ENCODE peak calls at places on chromosomes 13 and 19, in seven cellular contexts. D is PC-9, T is neural progenitor cell, Y is heart right ventricle, Q is endodermal cell, G is heart left ventricle, M is psoas muscle. O is an unnamed sample.
A peak's percentile ranks its signal among the peaks of the same experiment; 100 is the strongest.

GRCh38 chr13:40600145-40600751 is 66.2 kb downstream of the FOXO1 start:
- DNase-seq in Y (no peak), D (no peak), G (no peak), T (no peak), Q (no peak), M (no peak), O (no peak)

GRCh38 chr13:82597737-82598136 is 1284.5 kb downstream of the SLITRK1 start:
- DNase-seq in T (peak; percentile 58), Y (no peak), Q (peak; percentile 53), G (no peak), D (no peak), M (no peak), O (no peak)

GRCh38 chr19:46746281-46746965 is at the start of gene STRN4:
- DNase-seq in G (peak; percentile 67), T (peak; percentile 88), Q (peak; percentile 64), M (peak; percentile 68), Y (peak; percentile 63), D (no peak), O (peak; percentile 68)

GRCh38 chr13:49421391-49421790 is 22.5 kb downstream of the CAB39L start:
- DNase-seq in Q (peak; percentile 83), Y (no peak), M (no peak), G (no peak), T (peak; percentile 43), D (no peak), O (no peak)

GRCh38 chr19:2625434-2625833 is 77.1 kb downstream of the GNG7 start:
- DNase-seq in Y (no peak), Q (no peak), T (no peak), G (peak; percentile 53), D (no peak), M (peak; percentile 42), O (no peak)

GRCh38 chr19:5676105-5676671 is 4.1 kb downstream of the MICOS13 start:
- DNase-seq in G (no peak), T (no peak), Q (no peak), Y (no peak), D (no peak), M (no peak), O (no peak)

GRCh38 chr13:35771898-35772297 is 295.4 kb upstream of the MAB21L1 start:
- DNase-seq in G (no peak), T (peak; percentile 39), D (peak; percentile 92), Y (no peak), M (no peak), Q (no peak), O (no peak)

GRCh38 chr19:8571006-8571411 is 6.2 kb downstream of the MYO1F start:
- DNase-seq in Y (no peak), D (peak; percentile 87), Q (no peak), G (peak; percentile 43), M (no peak), T (no peak), O (no peak)

GRCh38 chr19:35555301-35556005 is 8.0 kb downstream of the ATP4A start:
- DNase-seq in Q (peak; percentile 89), D (no peak), T (peak; percentile 75), G (no peak), M (no peak), Y (no peak), O (no peak)

GRCh38 chr13:38641164-38641948 is 45.5 kb upstream of the FREM2 start:
- DNase-seq in Q (no peak), M (no peak), G (no peak), Y (no peak), T (no peak), D (no peak), O (no peak)

GRCh38 chr19:53884256-53884655 is 2.3 kb downstream of the PRKCG start:
- DNase-seq in T (no peak), Y (no peak), Q (peak; percentile 39), M (no peak), G (no peak), D (peak; percentile 30), O (no peak)

GRCh38 chr13:82674546-82674945 is 1207.7 kb downstream of the SLITRK1 start:
- DNase-seq in G (no peak), Y (no peak), D (no peak), M (no peak), Q (no peak), T (no peak), O (no peak)

GRCh38 chr13:19959141-19959830 is 759 bp downstream of the ZMYM2 start:
- DNase-seq in T (peak; percentile 81), Y (peak; percentile 68), M (peak; percentile 62), Q (peak; percentile 85), G (peak; percentile 63), D (peak; percentile 42), O (peak; percentile 77)

GRCh38 chr19:45213031-45213430 is 32.2 kb downstream of the EXOC3L2 start:
- DNase-seq in G (no peak), Y (no peak), Q (no peak), T (no peak), D (no peak), M (no peak), O (no peak)

GRCh38 chr13:25455146-25455545 is 83.4 kb downstream of the ATP8A2 start:
- DNase-seq in Y (no peak), D (no peak), Q (no peak), T (no peak), M (no peak), G (no peak), O (no peak)

GRCh38 chr13:36814465-36814864 is 4.6 kb upstream of the RFXAP start:
- DNase-seq in Y (no peak), G (no peak), T (no peak), D (no peak), Q (no peak), M (no peak), O (no peak)

GRCh38 chr19:2755448-2755705 is 15.6 kb upstream of the SLC39A3 start:
- DNase-seq in T (no peak), G (no peak), Y (no peak), M (no peak), Q (no peak), D (no peak), O (no peak)

GRCh38 chr19:6738726-6739389 is 622 bp upstream of the TRIP10 start:
- DNase-seq in D (no peak), M (peak; percentile 65), T (peak; percentile 51), Y (peak; percentile 62), Q (peak; percentile 96), G (no peak), O (peak; percentile 75)

DNA sequence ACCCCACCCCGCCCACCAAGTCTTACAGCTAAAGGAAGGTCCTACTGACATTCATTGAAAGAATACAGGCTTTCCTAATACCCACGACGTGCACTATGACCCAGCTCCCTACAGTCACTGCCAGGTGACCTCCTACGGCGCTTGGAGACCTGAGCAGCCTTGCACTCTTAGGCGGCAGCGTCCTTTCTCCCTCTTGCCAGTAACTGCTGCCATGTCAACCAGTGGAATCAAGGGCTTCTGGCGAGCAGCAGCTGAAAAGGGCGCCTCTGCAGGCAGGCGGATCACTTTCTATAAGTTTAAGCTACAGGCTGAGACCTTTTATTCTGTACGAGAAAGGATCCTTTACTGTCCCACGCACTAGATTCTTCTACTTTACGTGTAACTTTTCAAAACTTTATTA is 2.0 kb downstream of the KCTD12 start:
- DNase-seq in Y (peak; percentile 35), M (peak; percentile 33), D (no peak), T (peak; percentile 49), G (peak; percentile 31), Q (peak; percentile 87), O (peak; percentile 32)
- TF ChIP-seq CTCF in Y (peak; percentile 23), M (no peak), D (no peak), T (peak; percentile 45), G (no peak), Q (peak; percentile 72), O (peak; percentile 63)

GRCh38 chr13:30857636-30858035 is 48.4 kb upstream of the MEDAG start:
- DNase-seq in Y (no peak), D (no peak), G (no peak), T (no peak), Q (no peak), M (no peak), O (no peak)

GRCh38 chr13:30855569-30855968 is 50.5 kb upstream of the MEDAG start:
- DNase-seq in T (no peak), G (no peak), D (no peak), Y (no peak), M (no peak), Q (no peak), O (no peak)

GRCh38 chr13:30859326-30859725 is 46.7 kb upstream of the MEDAG start:
- DNase-seq in Y (no peak), M (no peak), Q (no peak), D (no peak), G (no peak), T (peak; percentile 20), O (no peak)

GRCh38 chr13:30857018-30857417 is 49.1 kb upstream of the MEDAG start:
- DNase-seq in T (no peak), Q (no peak), M (no peak), Y (no peak), D (no peak), G (no peak), O (no peak)

GRCh38 chr13:30856004-30856790 is 49.9 kb upstream of the MEDAG start:
- DNase-seq in Y (no peak), G (no peak), Q (no peak), T (no peak), M (no peak), D (no peak), O (no peak)
- H3K36me3 ChIP-seq in Y (no peaks in the 10 kb centered on the region), G (no peaks in the 10 kb centered on the region), Q (no peaks in the 10 kb centered on the region), T (no peaks in the 10 kb centered on the region), M (no peaks in the 10 kb centered on the region), D (no peaks in the 10 kb centered on the region), O (no peaks in the 10 kb centered on the region)

DNA sequence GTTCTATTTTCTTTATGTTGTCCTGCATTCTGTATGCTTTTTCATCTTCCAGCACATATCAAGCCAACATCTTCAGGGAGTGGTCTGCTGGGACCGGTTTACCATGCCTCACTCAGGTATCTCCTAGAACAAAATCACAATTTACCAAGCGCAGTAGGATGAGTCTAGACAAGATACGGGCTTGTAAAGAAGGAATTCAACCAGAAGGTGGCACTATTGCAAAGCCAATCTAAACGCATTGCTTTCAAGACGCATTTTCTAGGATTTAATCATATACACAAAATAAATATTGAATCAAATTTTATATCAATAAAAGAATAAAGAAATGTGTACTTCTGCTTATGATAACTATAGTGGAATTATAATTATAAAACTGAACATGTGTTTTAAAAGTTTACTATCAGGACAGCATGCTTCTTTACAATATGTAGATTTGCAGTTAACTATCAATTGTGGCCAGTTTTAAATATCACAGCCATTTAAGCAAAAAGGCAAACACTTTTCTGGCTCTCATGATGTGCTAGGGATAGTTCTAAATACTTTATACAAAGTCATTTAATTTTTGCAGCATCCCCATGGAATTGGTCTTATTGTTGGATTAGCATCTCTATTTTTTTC is 16.1 kb upstream of the TPP2 start:
- DNase-seq in M (no peak), Y (no peak), T (peak; percentile 73), G (no peak), Q (peak; percentile 68), D (peak; percentile 65), O (peak; percentile 15)
- TF ChIP-seq CTCF in M (peak; percentile 76), Y (peak; percentile 79), T (peak; percentile 88), G (peak; percentile 70), Q (peak; percentile 90), D (peak; percentile 92), O (peak; percentile 59)

GRCh38 chr13:110639935-110640334 is 24.6 kb downstream of the NAXD start:
- DNase-seq in M (no peak), Q (peak; percentile 60), G (no peak), Y (no peak), D (no peak), T (no peak), O (no peak)

GRCh38 chr13:110638253-110638652 is 22.9 kb downstream of the NAXD start:
- DNase-seq in M (no peak), T (no peak), Q (peak; percentile 35), Y (no peak), D (no peak), G (no peak), O (no peak)

GRCh38 chr13:110640591-110641029 is 25.3 kb downstream of the NAXD start:
- DNase-seq in Y (peak; percentile 60), D (no peak), G (peak; percentile 48), M (no peak), Q (peak; percentile 48), T (no peak), O (no peak)

GRCh38 chr13:110637747-110638146 is 22.4 kb downstream of the NAXD start:
- DNase-seq in Q (peak; percentile 44), D (no peak), M (no peak), G (no peak), T (no peak), Y (no peak), O (no peak)

GRCh38 chr13:110638814-110639806 is 23.8 kb downstream of the NAXD start:
- DNase-seq in D (no peak), Y (no peak), G (no peak), T (no peak), Q (peak; percentile 44), M (no peak), O (no peak)
- H3K36me3 ChIP-seq in D (peaks cover 23% of the 10 kb centered on the region), Y (peaks cover 30% of the 10 kb centered on the region), G (peaks cover 100% of the 10 kb centered on the region), T (no peaks in the 10 kb centered on the region), Q (peaks cover 88% of the 10 kb centered on the region), M (peaks cover 99% of the 10 kb centered on the region), O (peaks cover 54% of the 10 kb centered on the region)